ENCODE peak calls at places on chromosomes 16 and 17, in ten cellular contexts. H is fibroblast of lung, U is mesenchymal stem cell, Z is colonic mucosa, A is mammary epithelial cell, S is PC-3, D is IMR-90, Y is kidney, X is MM.1S, O is neural progenitor cell. B is an unnamed sample.

GRCh38 chr17:38861399-38861843 is 7.9 kb upstream of the RPL23 start:
- DNase-seq in H (no peak), U (no peak), Z (no peak), A (peak), S (no peak), D (no peak), Y (no peak), X (no peak), O (no peak), B (peak)

GRCh38 chr16:73000907-73001521 is 46.9 kb downstream of the ZFHX3 start:
- DNase-seq in H (no peak), U (no peak), Z (no peak), A (no peak), S (no peak), D (no peak), Y (no peak), X (no peak), O (no peak), B (no peak)

GRCh38 chr16:63789603-63790002 is 1332.3 kb downstream of the CDH11 start:
- DNase-seq in H (no peak), U (no peak), Z (no peak), A (no peak), S (peak), D (no peak), Y (no peak), X (peak), O (no peak), B (peak)

GRCh38 chr17:14875557-14876412 is 389.3 kb downstream of the PMP22 start:
- DNase-seq in H (no peak), U (no peak), Z (no peak), A (no peak), S (no peak), D (no peak), Y (no peak), X (no peak), O (no peak), B (no peak)

GRCh38 chr16:55613578-55614333 is 42.0 kb upstream of the SLC6A2 start:
- DNase-seq in H (no peak), U (no peak), Z (no peak), A (no peak), S (no peak), D (no peak), Y (no peak), X (no peak), O (no peak), B (no peak)

GRCh38 chr16:67961551-67961957 is 6.9 kb downstream of the SLC12A4 start:
- DNase-seq in H (no peak), U (no peak), Z (peak), A (peak), S (peak), D (no peak), Y (peak), X (no peak), O (no peak), B (no peak)

GRCh38 chr16:27290582-27290981 is 22.0 kb upstream of the NSMCE1 start:
- DNase-seq in H (no peak), U (no peak), Z (no peak), A (no peak), S (no peak), D (no peak), Y (no peak), X (no peak), O (no peak), B (no peak)

GRCh38 chr16:7304932-7305331 is 27.7 kb upstream of the RBFOX1 start:
- DNase-seq in H (no peak), U (no peak), Z (no peak), A (no peak), S (no peak), D (no peak), Y (no peak), X (no peak), O (no peak), B (no peak)

GRCh38 chr17:31499771-31500554 is 108.5 kb downstream of the RAB11FIP4 start:
- DNase-seq in H (peak), U (no peak), Z (no peak), A (peak), S (peak), D (peak), Y (peak), X (no peak), O (peak), B (peak)

GRCh38 chr17:7843536-7844291 is 9.7 kb downstream of the KDM6B start:
- DNase-seq in H (peak), U (peak), Z (peak), A (peak), S (peak), D (peak), Y (peak), X (peak), O (peak), B (peak)

GRCh38 chr16:67637625-67638024 is 7.3 kb upstream of the CARMIL2 start:
- DNase-seq in H (no peak), U (no peak), Z (no peak), A (no peak), S (no peak), D (no peak), Y (no peak), X (no peak), O (no peak), B (no peak)

GRCh38 chr17:13140750-13141149 is 122.9 kb upstream of the ELAC2 start:
- DNase-seq in H (peak), U (no peak), Z (no peak), A (no peak), S (no peak), D (peak), Y (no peak), X (no peak), O (peak), B (peak)

GRCh38 chr17:50355336-50355700 is 9.4 kb downstream of the XYLT2 start:
- DNase-seq in H (no peak), U (no peak), Z (no peak), A (no peak), S (no peak), D (no peak), Y (no peak), X (no peak), O (no peak), B (peak)

GRCh38 chr17:80957461-80957941 is 34.1 kb upstream of the CHMP6 start:
- DNase-seq in H (no peak), U (no peak), Z (no peak), A (no peak), S (no peak), D (no peak), Y (no peak), X (no peak), O (no peak), B (no peak)

GRCh38 chr16:63066552-63066951 is 1030.3 kb upstream of the CDH8 start:
- DNase-seq in H (no peak), U (no peak), Z (no peak), A (no peak), S (no peak), D (no peak), Y (no peak), X (no peak), O (no peak), B (no peak)

GRCh38 chr17:55731586-55732250 is 9.1 kb upstream of the TMEM100 start:
- DNase-seq in H (peak), U (peak), Z (peak), A (no peak), S (no peak), D (peak), Y (peak), X (no peak), O (peak), B (peak)

GRCh38 chr17:57938061-57938502 is 17.1 kb downstream of the CUEDC1 start:
- DNase-seq in H (no peak), U (no peak), Z (peak), A (no peak), S (no peak), D (no peak), Y (no peak), X (no peak), O (no peak), B (no peak)

GRCh38 chr17:19411641-19412040 is 609 bp downstream of the RNF112 start:
- DNase-seq in H (no peak), U (no peak), Z (no peak), A (no peak), S (no peak), D (no peak), Y (no peak), X (no peak), O (no peak), B (peak)

GRCh38 chr16:85151079-85151602 is 38.9 kb upstream of the CIBAR2 start:
- DNase-seq in H (no peak), U (no peak), Z (no peak), A (no peak), S (no peak), D (no peak), Y (no peak), X (no peak), O (no peak), B (no peak)
- H3K9ac ChIP-seq in H (no peak), U (peak), Z (no peak), A (no peak), S (no peak), D (peak), Y (no peak), X (no peak), O (no peak), B (no peak)

DNA sequence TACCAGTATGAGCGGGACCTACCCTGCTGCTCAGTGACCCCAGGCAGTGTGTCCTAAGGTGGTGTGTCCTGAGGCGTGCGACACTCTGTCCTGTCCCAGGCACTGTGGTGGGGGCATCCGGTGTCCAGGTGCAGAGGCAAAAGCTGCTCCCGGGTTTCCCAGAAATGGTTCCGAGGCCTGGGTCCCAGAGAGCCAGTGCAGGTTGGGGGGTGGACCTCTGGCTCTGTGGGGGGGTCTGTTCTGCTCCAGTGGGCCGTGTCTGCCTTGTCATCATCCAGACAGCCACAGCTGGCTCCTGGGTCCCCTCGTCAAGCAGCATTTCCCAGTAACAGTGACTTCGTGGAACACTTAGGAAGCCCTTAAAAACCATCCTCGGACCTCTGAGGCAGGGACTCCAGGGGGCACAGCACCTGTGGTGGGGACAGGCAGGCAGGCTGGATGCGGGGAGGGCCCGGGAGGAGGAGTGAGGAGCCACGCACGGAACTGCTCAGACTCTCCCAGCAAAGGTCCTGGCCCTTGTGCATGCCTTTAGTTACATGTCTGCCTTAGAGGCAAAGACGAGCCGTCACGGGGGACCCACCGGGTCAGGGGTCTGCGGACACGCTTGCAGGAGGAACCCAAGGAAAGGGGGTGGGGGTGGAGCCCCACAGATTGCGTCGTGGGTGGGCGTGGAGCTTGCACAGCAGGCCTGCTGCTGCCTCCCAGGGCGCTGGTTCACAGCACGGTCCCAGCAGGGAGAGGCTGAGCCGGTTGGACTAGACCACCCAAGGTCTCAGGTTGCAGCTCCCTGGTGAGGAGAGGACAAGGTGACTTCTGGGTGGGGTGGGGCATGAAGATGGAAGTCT is 5.6 kb downstream of the SLC16A3 start:
- DNase-seq in H (no peak), U (no peak), Z (no peak), A (no peak), S (no peak), D (no peak), Y (peak), X (no peak), O (no peak), B (peak)
- H3K27ac ChIP-seq in H (no peak), U (peak), Z (no peak), A (no peak), S (peak), D (peak), Y (no peak), X (no peak), O (no peak), B (no peak)

DNA sequence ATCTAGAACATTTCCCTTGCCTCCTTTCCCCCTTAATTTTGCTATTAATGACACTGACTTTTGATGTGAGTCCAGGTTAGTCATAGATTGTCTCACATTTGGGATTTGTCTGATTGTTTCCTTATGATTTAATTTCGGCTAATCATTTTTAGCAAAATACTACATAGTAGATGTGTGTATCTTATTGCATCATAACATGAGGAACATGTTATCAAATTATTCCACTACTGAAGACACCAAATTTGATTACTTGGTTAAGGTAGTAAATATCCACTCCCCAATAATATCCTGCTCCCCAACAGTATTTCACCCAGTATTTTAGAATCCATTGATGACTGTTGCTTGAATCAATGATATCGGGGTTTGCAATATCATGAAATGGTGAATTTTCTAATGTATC is 2.7 kb downstream of the POLG2 start:
- DNase-seq in H (no peak), U (no peak), Z (no peak), A (no peak), S (no peak), D (no peak), Y (no peak), X (no peak), O (no peak), B (no peak)
- H3K4me3 ChIP-seq in H (peak), U (no peak), Z (no peak), A (no peak), S (peak), D (no peak), Y (no peak), X (no peak), O (peak), B (peak)

DNA sequence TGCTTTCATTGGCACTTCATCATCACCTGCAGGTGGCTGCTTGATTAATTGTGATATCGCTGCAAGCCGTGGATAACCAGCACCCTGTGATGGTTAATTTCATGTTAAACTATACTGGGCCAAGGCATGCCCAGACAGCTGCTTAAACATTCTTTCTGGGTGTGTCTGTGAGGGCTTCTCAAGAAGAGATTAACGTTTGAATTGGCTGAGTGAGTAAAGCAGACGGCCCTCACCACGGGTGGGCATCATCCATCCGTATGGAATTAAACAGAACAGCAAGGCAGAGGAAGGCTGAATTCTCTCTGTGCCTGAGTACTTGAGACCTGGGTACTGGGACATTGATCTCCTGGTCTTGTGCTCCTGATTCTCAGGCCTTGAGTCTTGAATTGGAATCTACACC is 7.1 kb upstream of the ZNF213 start:
- DNase-seq in H (no peak), U (no peak), Z (no peak), A (peak), S (no peak), D (no peak), Y (no peak), X (no peak), O (peak), B (peak)
- H3K9ac ChIP-seq in H (no peak), U (peak), Z (no peak), A (peak), S (no peak), D (no peak), Y (no peak), X (no peak), O (no peak), B (no peak)

B was measured in endodermal cell.